ENCODE peak calls at places on chromosomes 7 and 10, in nine cellular contexts. G, E, U, J, V, Y, F, S and X are unnamed samples.

GRCh38 chr10:131961777-131962450 is 19.8 kb downstream of the BNIP3 start:
- DNase-seq in G (no peak), F (no peak), Y (no peak), V (no peak), S (no peak), E (no peak), J (no peak), U (no peak), X (no peak)

GRCh38 chr7:6273380-6273837 is 985 bp upstream of the CYTH3 start:
- DNase-seq in U (peak), E (no peak), Y (no peak), F (no peak), S (peak), V (peak), G (peak), J (peak), X (no peak)

GRCh38 chr7:113796557-113796956 is 122.3 kb downstream of the PPP1R3A start:
- DNase-seq in E (no peak), Y (no peak), G (peak), F (peak), J (no peak), V (no peak), S (peak), U (no peak), X (peak)

GRCh38 chr10:114304566-114305421 is 65.7 kb downstream of the VWA2 start:
- DNase-seq in G (peak), S (peak), F (no peak), V (peak), J (peak), Y (peak), U (peak), E (no peak), X (no peak)

GRCh38 chr7:47071866-47072265 is 510.0 kb downstream of the TNS3 start:
- DNase-seq in Y (no peak), V (no peak), U (no peak), S (no peak), F (no peak), G (no peak), J (no peak), E (no peak), X (no peak)

GRCh38 chr10:31742255-31742654 is 186.4 kb downstream of the ARHGAP12 start:
- DNase-seq in J (no peak), F (no peak), Y (no peak), E (no peak), V (no peak), S (no peak), G (no peak), U (no peak), X (no peak)

GRCh38 chr7:113159746-113160339 is 41.5 kb upstream of the SMIM30 start:
- DNase-seq in J (no peak), F (no peak), V (no peak), Y (peak), E (no peak), G (peak), U (no peak), S (peak), X (peak)

GRCh38 chr7:73718905-73719805 is at the start of gene STX1A:
- DNase-seq in V (peak), U (peak), J (peak), F (no peak), E (peak), Y (peak), G (peak), S (peak), X (peak)

GRCh38 chr10:37703074-37703473 is 154.3 kb downstream of the ZNF248 start:
- DNase-seq in G (no peak), V (no peak), J (no peak), Y (no peak), U (no peak), F (no peak), S (peak), E (no peak), X (no peak)

GRCh38 chr7:45703911-45704682 is 129.9 kb downstream of the ADCY1 start:
- DNase-seq in G (no peak), E (no peak), F (no peak), V (no peak), Y (no peak), U (no peak), J (no peak), S (peak), X (no peak)

GRCh38 chr7:70785427-70785826 is 346.5 kb upstream of the GALNT17 start:
- DNase-seq in G (no peak), E (no peak), Y (no peak), V (no peak), J (no peak), F (no peak), S (peak), U (no peak), X (no peak)

GRCh38 chr10:11611248-11612003 is at the start of gene USP6NL:
- DNase-seq in V (peak), U (peak), J (peak), E (peak), G (peak), S (peak), F (peak), Y (peak), X (peak)

GRCh38 chr10:70053896-70054641 is 1.4 kb downstream of the MACROH2A2 start:
- DNase-seq in U (peak), Y (no peak), G (peak), V (no peak), E (no peak), J (peak), F (no peak), S (peak), X (no peak)

GRCh38 chr10:113228570-113228969 is 278.5 kb downstream of the TCF7L2 start:
- DNase-seq in F (no peak), U (no peak), V (no peak), S (no peak), E (no peak), Y (peak), G (no peak), J (no peak), X (peak)

GRCh38 chr7:41835977-41836530 is 133.2 kb upstream of the INHBA start:
- DNase-seq in F (no peak), Y (no peak), G (no peak), E (no peak), S (no peak), J (no peak), V (no peak), U (no peak), X (no peak)

GRCh38 chr7:149220534-149220933 is 18.9 kb upstream of the ZNF212 start:
- DNase-seq in J (no peak), V (no peak), U (no peak), S (peak), E (no peak), F (no peak), G (no peak), Y (peak), X (peak)

GRCh38 chr10:86659721-86660438 is 5.5 kb downstream of the OPN4 start:
- DNase-seq in V (peak), G (no peak), F (no peak), J (no peak), S (peak), E (no peak), Y (no peak), U (no peak), X (no peak)

GRCh38 chr10:1526427-1527055 is 210.8 kb downstream of the ADARB2 start:
- DNase-seq in U (no peak), Y (no peak), F (no peak), G (peak), V (no peak), J (no peak), E (no peak), S (no peak), X (no peak)

GRCh38 chr10:21134645-21135395 is 237.7 kb upstream of the NEBL start:
- DNase-seq in F (no peak), V (no peak), U (no peak), G (no peak), S (no peak), Y (no peak), J (no peak), E (no peak), X (peak)

GRCh38 chr7:151823783-151824182 is 53.1 kb downstream of the PRKAG2 start:
- DNase-seq in J (no peak), G (no peak), S (no peak), V (no peak), Y (no peak), U (no peak), E (no peak), F (no peak), X (no peak)